ENCODE peak calls at places on chromosome 21, in four cellular contexts. C is SK-N-SH, F is left cardiac atrium, O is SJSA1. P is an unnamed sample.

GRCh38 chr21:43343992-43344886 is 82.7 kb downstream of the SIK1 start:
- DNase-seq in C (no peak), F (no peak), O (no peak), P (no peak)

GRCh38 chr21:37983336-37984095 is 67.3 kb upstream of the KCNJ6 start:
- DNase-seq in C (no peak), F (no peak), O (no peak), P (no peak)

GRCh38 chr21:21085206-21085605 is 87.0 kb downstream of the NCAM2 start:
- DNase-seq in C (no peak), F (no peak), O (no peak), P (no peak)

GRCh38 chr21:43865471-43866181 is 603 bp downstream of the AGPAT3 start:
- DNase-seq in C (peak; percentile 83), F (peak; percentile 64), O (no peak), P (peak; percentile 50)

GRCh38 chr21:29078884-29079765 is 5.7 kb upstream of the CCT8 start:
- DNase-seq in C (no peak), F (no peak), O (peak; percentile 75), P (peak; percentile 33)

GRCh38 chr21:42272984-42273600 is 42.1 kb downstream of the TFF3 start:
- DNase-seq in C (no peak), F (no peak), O (no peak), P (no peak)

GRCh38 chr21:45644041-45644906 is 749 bp downstream of the PCBP3 start:
- DNase-seq in C (peak; percentile 77), F (no peak), O (no peak), P (no peak)

GRCh38 chr21:35370671-35371070 is 321.6 kb upstream of the RUNX1 start:
- DNase-seq in C (no peak), F (no peak), O (no peak), P (no peak)

GRCh38 chr21:41970751-41971653 is 17.2 kb upstream of the C2CD2 start:
- DNase-seq in C (no peak), F (no peak), O (no peak), P (no peak)

GRCh38 chr21:38999148-38999547 is 184.1 kb downstream of the PSMG1 start:
- DNase-seq in C (peak; percentile 58), F (no peak), O (no peak), P (no peak)

GRCh38 chr21:34702341-34702807 is 33.6 kb downstream of the CLIC6 start:
- DNase-seq in C (no peak), F (peak; percentile 73), O (peak; percentile 71), P (no peak)

GRCh38 chr21:26546698-26547097 is 26.4 kb downstream of the CYYR1 start:
- DNase-seq in C (no peak), F (peak; percentile 30), O (no peak), P (peak; percentile 92)

GRCh38 chr21:25934771-25935224 is 200.0 kb downstream of the GABPA start:
- DNase-seq in C (no peak), F (peak; percentile 81), O (peak; percentile 67), P (peak; percentile 98)

GRCh38 chr21:36910581-36911307 is 55.7 kb downstream of the HLCS start:
- DNase-seq in C (peak; percentile 50), F (peak; percentile 38), O (no peak), P (peak; percentile 8)

GRCh38 chr21:45539046-45539795 is 3.0 kb downstream of the SLC19A1 start:
- DNase-seq in C (no peak), F (peak; percentile 24), O (no peak), P (no peak)